ENCODE peak calls at places on chromosomes 1 and 21, in seven cellular contexts. U is body of pancreas, I is suprapubic skin, N is stomach, A is endothelial cell of umbilical vein, S is breast epithelium, J is IMR-90. B is an unnamed sample.

GRCh38 chr1:225878282-225878681 is 3.9 kb downstream of the TMEM63A start:
- DNase-seq in U (no peak), I (no peak), N (no peak), A (no peak), S (no peak), J (no peak), B (no peak)

GRCh38 chr1:41354956-41355355 is 6.3 kb upstream of the FOXO6 start:
- DNase-seq in U (no peak), I (peak; percentile 24), N (no peak), A (no peak), S (no peak), J (no peak), B (no peak)

GRCh38 chr1:155003227-155003765 is 694 bp downstream of the ZBTB7B start:
- DNase-seq in U (peak; percentile 51), I (no peak), N (no peak), A (peak; percentile 42), S (no peak), J (no peak), B (peak; percentile 79)

GRCh38 chr21:45266518-45267389 is 20.9 kb downstream of the POFUT2 start:
- DNase-seq in U (no peak), I (peak; percentile 51), N (peak; percentile 29), A (no peak), S (peak; percentile 16), J (no peak), B (peak; percentile 20)

GRCh38 chr21:46250146-46250725 is 21.7 kb upstream of the LSS start:
- DNase-seq in U (no peak), I (no peak), N (no peak), A (no peak), S (no peak), J (peak; percentile 33), B (no peak)

GRCh38 chr1:22131062-22131461 is 11.8 kb downstream of the WNT4 start:
- DNase-seq in U (no peak), I (no peak), N (no peak), A (no peak), S (no peak), J (no peak), B (no peak)

GRCh38 chr1:33277488-33278084 is 21.3 kb downstream of the ZNF362 start:
- DNase-seq in U (no peak), I (peak; percentile 33), N (no peak), A (no peak), S (no peak), J (no peak), B (no peak)

GRCh38 chr1:70143052-70143659 is 62.2 kb downstream of the LRRC40 start:
- DNase-seq in U (no peak), I (no peak), N (no peak), A (no peak), S (no peak), J (peak; percentile 75), B (no peak)

GRCh38 chr1:12457771-12458170 is 160.2 kb downstream of the DHRS3 start:
- DNase-seq in U (no peak), I (no peak), N (no peak), A (no peak), S (no peak), J (no peak), B (no peak)

GRCh38 chr1:156750932-156751723 is at the start of gene HDGF:
- DNase-seq in U (peak; percentile 68), I (peak; percentile 86), N (peak; percentile 48), A (peak; percentile 40), S (peak; percentile 55), J (no peak), B (peak; percentile 71)

GRCh38 chr1:202144510-202145324 is at the start of gene ARL8A:
- DNase-seq in U (peak; percentile 77), I (peak; percentile 82), N (peak; percentile 73), A (peak; percentile 39), S (peak; percentile 64), J (peak; percentile 10), B (peak; percentile 76)

GRCh38 chr1:110857964-110858948 is 14.7 kb upstream of the CD53 start:
- DNase-seq in U (no peak), I (no peak), N (no peak), A (no peak), S (no peak), J (no peak), B (no peak)

GRCh38 chr21:42696026-42696380 is 42.6 kb downstream of the PDE9A start:
- DNase-seq in U (no peak), I (peak; percentile 20), N (no peak), A (no peak), S (no peak), J (no peak), B (no peak)

GRCh38 chr1:230104395-230105244 is 37.6 kb downstream of the GALNT2 start:
- DNase-seq in U (peak; percentile 99), I (peak; percentile 98), N (peak; percentile 96), A (peak; percentile 96), S (peak; percentile 94), J (peak; percentile 100), B (peak; percentile 76)

GRCh38 chr1:94974824-94975223 is 47.9 kb upstream of the CNN3 start:
- DNase-seq in U (no peak), I (no peak), N (no peak), A (no peak), S (no peak), J (peak; percentile 94), B (no peak)

GRCh38 chr1:211648980-211649934 is 26.2 kb downstream of the NEK2 start:
- DNase-seq in U (peak; percentile 83), I (no peak), N (peak; percentile 68), A (no peak), S (no peak), J (peak; percentile 35), B (peak; percentile 63)

GRCh38 chr1:185317886-185318310 is 855 bp upstream of the IVNS1ABP start:
- DNase-seq in U (peak; percentile 50), I (peak; percentile 67), N (peak; percentile 55), A (no peak), S (peak; percentile 41), J (no peak), B (no peak)

GRCh38 chr1:61208172-61208571 is 125.8 kb downstream of the NFIA start:
- DNase-seq in U (no peak), I (no peak), N (no peak), A (peak; percentile 48), S (no peak), J (no peak), B (no peak)

GRCh38 chr1:155005076-155005971 is 2.7 kb downstream of the ZBTB7B start:
- DNase-seq in U (peak; percentile 87), I (no peak), N (peak; percentile 87), A (no peak), S (peak; percentile 62), J (no peak), B (peak; percentile 62)

GRCh38 chr1:182143825-182144661 is 82.5 kb upstream of the ZNF648 start:
- DNase-seq in U (peak; percentile 55), I (peak; percentile 94), N (peak; percentile 82), A (peak; percentile 16), S (peak; percentile 80), J (peak; percentile 45), B (peak; percentile 91)
- TF ChIP-seq POLR2A in U (peak; percentile 38), I (no peak), N (no peak), A (no peak), S (peak; percentile 16), J (no peak), B (peak; percentile 12)

DNA sequence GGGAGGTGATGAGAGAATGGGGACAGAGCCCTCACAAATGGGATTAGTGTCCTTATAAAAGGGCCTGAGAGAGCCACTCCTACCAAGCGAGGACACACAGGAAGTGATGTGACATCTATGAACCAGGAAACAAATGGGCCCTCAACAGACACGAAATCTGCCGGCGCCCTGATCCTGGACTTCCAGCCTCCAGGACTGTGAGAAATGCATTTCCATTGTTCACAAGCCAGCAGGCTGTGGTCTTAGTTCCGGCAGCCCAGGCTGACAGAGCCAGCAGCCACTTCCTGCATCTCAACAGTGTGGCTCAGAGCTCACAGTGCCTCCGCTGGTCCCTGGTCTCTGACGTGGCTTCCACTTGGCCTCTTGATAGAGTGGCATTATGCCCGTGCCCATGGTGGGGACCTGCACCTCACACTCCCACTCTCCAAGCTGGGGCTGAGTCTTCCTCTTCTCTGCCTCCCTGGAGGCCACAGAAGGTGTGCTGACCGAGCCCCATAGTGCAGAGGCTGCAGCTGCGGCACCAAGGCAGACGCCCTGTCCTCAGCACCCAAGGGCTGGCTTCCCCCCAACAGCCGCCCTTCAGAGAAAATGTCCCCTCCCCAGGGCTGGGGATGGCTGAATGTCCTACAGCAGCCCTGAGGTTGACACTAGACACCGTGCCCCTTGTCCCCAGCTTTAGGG is 44.9 kb downstream of the ACOT7 start:
- DNase-seq in U (no peak), I (no peak), N (peak; percentile 41), A (peak; percentile 75), S (peak; percentile 69), J (peak; percentile 32), B (no peak)
- H3K27ac ChIP-seq in U (no peak overlapping the region), I (no peak overlapping the region), N (peak overlapping the region; percentile 32), A (peak overlapping the region; percentile 80), S (peak overlapping the region; percentile 77), J (no peak overlapping the region), B (no peak overlapping the region)

DNA sequence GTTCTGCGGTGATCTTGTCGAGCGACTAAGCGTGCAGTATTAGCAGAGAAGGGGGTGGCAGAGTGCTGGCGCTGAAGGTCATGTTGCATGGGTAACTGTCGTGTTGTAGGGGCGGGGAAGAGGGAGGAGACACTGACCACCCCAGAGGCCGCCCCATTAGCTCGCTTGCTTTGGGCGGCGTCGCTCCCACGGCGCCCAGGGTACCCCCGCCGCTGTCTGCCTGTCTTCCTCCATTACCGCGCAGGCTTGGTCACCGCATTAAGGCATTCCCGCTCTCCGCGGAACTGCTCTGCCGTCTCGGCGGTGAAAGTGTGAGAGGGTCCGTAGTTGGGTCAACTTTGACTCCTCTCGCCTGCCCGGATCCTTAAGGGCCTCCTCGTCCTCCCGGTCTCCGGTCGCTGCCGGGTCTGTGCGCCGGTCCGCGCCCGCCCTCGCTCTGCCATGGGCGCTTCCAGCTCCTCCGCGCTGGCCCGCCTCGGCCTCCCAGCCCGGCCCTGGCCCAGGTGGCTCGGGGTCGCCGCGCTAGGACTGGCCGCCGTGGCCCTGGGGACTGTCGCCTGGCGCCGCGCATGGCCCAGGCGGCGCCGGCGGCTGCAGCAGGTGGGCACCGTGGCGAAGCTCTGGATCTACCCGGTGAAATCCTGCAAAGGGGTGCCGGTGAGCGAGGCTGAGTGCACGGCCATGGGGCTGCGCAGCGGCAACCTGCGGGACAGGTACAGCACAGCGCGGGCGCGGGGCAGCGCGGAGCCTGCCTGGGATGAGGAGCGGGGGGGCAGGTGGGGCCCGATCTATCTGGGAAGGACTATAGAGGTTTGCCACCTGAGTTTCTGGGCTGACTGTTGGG is at the start of gene MTARC2:
- DNase-seq in U (peak; percentile 92), I (peak; percentile 81), N (peak; percentile 80), A (peak; percentile 85), S (peak; percentile 71), J (peak; percentile 49), B (peak; percentile 73)
- H3K4me3 ChIP-seq in U (peak within 1 kb of the TSS; percentile 89), I (peak within 1 kb of the TSS; percentile 82), N (peak within 1 kb of the TSS; percentile 90), A (peak within 1 kb of the TSS; percentile 78), S (peak within 1 kb of the TSS; percentile 81), J (peak within 1 kb of the TSS; percentile 54), B (peak within 1 kb of the TSS; percentile 52)

DNA sequence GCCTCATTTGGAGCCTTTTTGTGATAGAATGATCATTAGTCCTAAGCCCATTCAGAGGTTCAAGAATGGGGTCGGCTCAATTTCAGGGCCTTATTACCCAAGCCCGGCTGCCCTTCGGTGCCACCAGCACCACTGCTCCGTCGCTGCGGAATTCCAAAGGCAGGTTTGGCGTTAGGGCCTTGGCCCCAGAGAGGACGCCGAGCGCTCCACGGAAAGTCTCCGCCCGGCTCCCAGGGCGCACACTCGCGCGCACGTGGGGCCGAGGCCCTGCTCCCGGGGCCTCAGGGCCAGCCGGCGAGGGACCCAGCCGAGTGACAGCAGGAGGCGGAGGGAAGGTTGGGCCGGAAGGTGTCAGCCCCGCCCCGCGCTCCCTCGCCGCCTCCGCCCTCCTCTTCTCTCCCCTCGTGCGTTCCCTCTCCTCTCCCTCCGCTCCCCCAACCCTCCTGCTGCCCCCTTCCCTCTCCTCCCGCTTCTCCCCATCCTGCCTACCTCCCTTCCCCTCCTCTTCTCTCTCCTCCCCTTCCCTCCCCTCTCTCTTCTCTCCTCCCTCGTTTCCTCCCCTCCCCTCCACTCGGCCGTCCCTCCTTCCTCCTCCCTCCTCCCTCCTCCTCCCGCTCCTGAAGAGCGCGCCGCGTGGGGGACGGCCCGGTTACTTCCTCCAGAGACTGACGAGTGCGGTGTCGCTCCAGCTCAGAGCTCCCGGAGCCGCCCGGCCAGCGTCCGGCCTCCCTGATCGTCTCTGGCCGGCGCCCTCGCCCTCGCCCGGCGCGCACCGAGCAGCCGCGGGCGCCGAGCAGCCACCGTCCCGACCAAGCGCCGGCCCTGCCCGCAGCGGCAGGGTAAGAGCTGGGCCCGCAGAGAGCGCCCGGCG is at the start of gene ETS2:
- DNase-seq in U (peak; percentile 87), I (peak; percentile 93), N (peak; percentile 90), A (peak; percentile 81), S (peak; percentile 88), J (peak; percentile 92), B (peak; percentile 91)
- TF ChIP-seq POLR2A in U (peak; percentile 97), I (peak; percentile 96), N (no peak), A (peak; percentile 85), S (peak; percentile 58), J (peak; percentile 98), B (peak; percentile 89)

B was measured in ovary.